ENCODE peak calls at places on chromosomes 11 and 22, in six cellular contexts. J is AG09319; G is progenitor cell of endocrine pancreas; W is T-helper 22 cell; X is caudate nucleus; S is central memory CD4-positive, alpha-beta T cell. Z is an unnamed sample.

GRCh38 chr22:36612458-36612857 is 83.5 kb upstream of the EIF3D start:
- DNase-seq in J (no peak), G (no peak), W (no peak), X (no peak), S (no peak), Z (no peak)

GRCh38 chr11:2383823-2384722 is 7.0 kb downstream of the CD81 start:
- DNase-seq in J (no peak), G (no peak), W (peak), X (no peak), S (no peak), Z (no peak)

GRCh38 chr22:46827072-46827780 is 64.8 kb downstream of the TBC1D22A start:
- DNase-seq in J (no peak), G (no peak), W (no peak), X (no peak), S (no peak), Z (no peak)

GRCh38 chr11:79018371-79018849 is 422.4 kb downstream of the TENM4 start:
- DNase-seq in J (peak), G (no peak), W (no peak), X (no peak), S (no peak), Z (no peak)

GRCh38 chr11:61685611-61685955 is 5.4 kb downstream of the DAGLA start:
- DNase-seq in J (no peak), G (no peak), W (no peak), X (no peak), S (no peak), Z (no peak)

GRCh38 chr11:27604416-27604815 is 95.8 kb downstream of the BDNF start:
- DNase-seq in J (no peak), G (no peak), W (no peak), X (no peak), S (no peak), Z (no peak)

GRCh38 chr22:49574205-49574604 is 253.5 kb downstream of the BRD1 start:
- DNase-seq in J (no peak), G (no peak), W (no peak), X (no peak), S (no peak), Z (no peak)

GRCh38 chr11:105211806-105212531 is 72.4 kb upstream of the CARD18 start:
- DNase-seq in J (no peak), G (no peak), W (no peak), X (no peak), S (no peak), Z (no peak)

GRCh38 chr22:20765938-20766337 is 8.0 kb upstream of the SERPIND1 start:
- DNase-seq in J (no peak), G (no peak), W (no peak), X (no peak), S (no peak), Z (no peak)